ENCODE peak calls at places on chromosomes 13 and 19, in eight cellular contexts. A is dorsolateral prefrontal cortex, D is MCF 10A, E is neural progenitor cell, Y is upper lobe of left lung, P is lower leg skin, C is BJ, H is fibroblast of pulmonary artery. X is an unnamed sample.

GRCh38 chr19:13169769-13170168 is 19.6 kb downstream of the IER2 start:
- DNase-seq in P (no peak), A (no peak), H (no peak), E (no peak), C (no peak), Y (no peak), D (peak; percentile 84), X (no peak)

GRCh38 chr13:94683426-94683825 is 28.9 kb downstream of the SOX21 start:
- DNase-seq in A (no peak), P (no peak), E (no peak), H (no peak), C (no peak), D (no peak), Y (no peak), X (no peak)

GRCh38 chr19:57465680-57466381 is 8.9 kb upstream of the VN1R1 start:
- DNase-seq in Y (no peak), H (peak; percentile 53), C (no peak), A (no peak), P (no peak), D (peak; percentile 45), E (peak; percentile 32), X (no peak)

GRCh38 chr19:42176649-42176989 is 40.9 kb downstream of the DEDD2 start:
- DNase-seq in A (no peak), H (no peak), D (peak; percentile 38), C (no peak), Y (no peak), P (no peak), E (peak; percentile 76), X (no peak)

GRCh38 chr19:6803036-6803404 is 30.5 kb downstream of the VAV1 start:
- DNase-seq in A (no peak), D (no peak), C (no peak), Y (peak; percentile 23), H (no peak), E (no peak), P (no peak), X (peak; percentile 27)

GRCh38 chr13:29369060-29369743 is 226.3 kb downstream of the SLC7A1 start:
- DNase-seq in P (no peak), E (peak; percentile 76), C (no peak), Y (no peak), A (no peak), D (peak; percentile 62), H (peak; percentile 60), X (no peak)

GRCh38 chr13:95002968-95003813 is 290.8 kb upstream of the SOX21 start:
- DNase-seq in E (peak; percentile 23), H (no peak), D (no peak), P (no peak), Y (peak; percentile 49), A (no peak), C (no peak), X (no peak)

GRCh38 chr13:25901460-25902376 is 150.1 kb downstream of the SHISA2 start:
- DNase-seq in C (no peak), P (no peak), H (peak; percentile 90), D (peak; percentile 91), A (no peak), Y (no peak), E (no peak), X (no peak)

GRCh38 chr19:10780368-10780767 is 55.6 kb downstream of the TMED1 start:
- DNase-seq in A (no peak), Y (peak; percentile 78), E (no peak), P (no peak), D (peak; percentile 92), H (peak; percentile 95), C (no peak), X (no peak)

GRCh38 chr19:50663280-50663790 is 14.1 kb downstream of the C19orf81 start:
- DNase-seq in D (no peak), C (no peak), A (no peak), H (no peak), P (no peak), Y (no peak), E (no peak), X (no peak)

GRCh38 chr19:50555447-50556235 is 12.6 kb downstream of the LRRC4B start:
- DNase-seq in A (peak; percentile 70), C (no peak), D (no peak), Y (no peak), H (peak; percentile 11), E (peak; percentile 72), P (no peak), X (no peak)

GRCh38 chr13:33194820-33195692 is 90.5 kb downstream of the STARD13 start:
- DNase-seq in Y (no peak), D (peak; percentile 73), P (no peak), H (peak; percentile 96), E (no peak), A (no peak), C (peak; percentile 78), X (no peak)

GRCh38 chr13:40968416-40969000 is 50.6 kb downstream of the ELF1 start:
- DNase-seq in C (no peak), E (no peak), A (no peak), P (no peak), Y (no peak), H (no peak), D (no peak), X (no peak)

GRCh38 chr13:86085890-86086289 is 286.7 kb upstream of the SLITRK6 start:
- DNase-seq in D (peak; percentile 14), E (no peak), Y (no peak), A (no peak), H (no peak), P (no peak), C (no peak), X (no peak)

GRCh38 chr19:3397266-3398022 is 31.1 kb downstream of the NFIC start:
- DNase-seq in P (no peak), D (no peak), Y (peak; percentile 85), A (peak; percentile 43), E (peak; percentile 30), H (no peak), C (no peak), X (no peak)

GRCh38 chr13:22278336-22278929 is 607.6 kb downstream of the FGF9 start:
- DNase-seq in H (no peak), A (peak; percentile 36), Y (peak; percentile 42), D (no peak), C (no peak), P (no peak), E (peak; percentile 73), X (peak; percentile 41)

GRCh38 chr19:33815410-33816340 is 19.0 kb downstream of the KCTD15 start:
- DNase-seq in Y (no peak), D (peak; percentile 76), H (peak; percentile 44), A (no peak), C (no peak), P (peak; percentile 80), E (no peak), X (peak; percentile 6)

DNA sequence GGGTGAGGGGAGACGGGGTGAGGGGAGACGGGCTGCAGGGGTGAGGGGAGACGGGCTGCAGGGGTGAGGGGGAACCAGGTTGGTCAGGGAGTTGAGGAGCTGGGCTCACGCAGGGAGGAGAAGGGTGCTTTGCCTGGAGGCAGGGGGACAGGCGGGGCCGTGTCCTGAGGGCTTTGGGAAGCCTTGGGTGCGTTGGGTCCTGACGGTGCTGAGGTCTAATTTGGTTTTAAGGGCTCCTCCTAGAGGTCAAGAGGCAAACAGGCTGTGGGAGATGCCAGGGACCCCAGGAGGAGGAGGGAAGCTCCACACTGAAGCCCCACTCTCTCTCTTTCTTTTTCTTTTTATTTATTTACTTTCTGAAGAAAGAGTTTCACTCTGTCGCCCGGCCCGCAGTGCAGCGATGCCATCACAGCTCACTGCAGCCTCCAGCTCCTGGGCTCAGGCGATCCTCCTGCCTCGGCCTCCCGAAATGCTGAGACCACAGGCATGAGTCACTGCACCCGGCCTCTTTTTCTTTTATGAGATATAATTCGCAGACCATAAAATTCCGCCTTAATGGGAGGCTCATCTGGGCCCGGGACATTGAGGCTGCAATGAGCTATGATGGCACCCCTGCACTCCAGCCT is 9.3 kb upstream of the MISP start:
- DNase-seq in C (no peak), P (no peak), D (peak; percentile 24), Y (no peak), A (no peak), E (peak; percentile 70), H (no peak), X (no peak)
- TF ChIP-seq CTCF in C (peak; percentile 20), P (no peak), D (no peak), Y (no peak), A (no peak), E (peak; percentile 47), H (peak; percentile 26), X (no peak)

DNA sequence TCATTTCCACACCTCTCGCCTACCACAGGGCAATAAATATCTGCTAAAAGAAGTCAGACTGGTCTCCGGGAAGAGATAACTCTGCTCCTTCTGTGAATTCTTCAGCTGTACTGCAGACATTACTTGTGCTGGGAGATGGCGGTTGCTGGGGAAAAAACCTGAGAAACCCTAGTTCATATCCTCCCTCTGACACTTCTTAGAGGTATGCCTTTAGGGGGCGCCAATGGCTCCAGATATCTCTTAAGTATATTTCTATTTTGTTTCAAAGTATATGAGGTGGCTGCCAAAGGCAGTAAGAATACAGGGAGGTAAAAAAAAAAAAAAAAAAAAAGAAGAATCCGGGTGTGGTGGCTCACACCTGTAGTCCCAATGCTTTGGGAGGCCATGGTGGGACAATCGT is 175.2 kb downstream of the PAN3 start:
- DNase-seq in Y (no peak), E (peak; percentile 40), A (no peak), D (no peak), C (no peak), H (peak; percentile 77), P (no peak), X (no peak)
- TF ChIP-seq CTCF in Y (peak; percentile 10), E (peak; percentile 41), A (no peak), D (no peak), C (peak; percentile 41), H (peak; percentile 43), P (no peak), X (no peak)

DNA sequence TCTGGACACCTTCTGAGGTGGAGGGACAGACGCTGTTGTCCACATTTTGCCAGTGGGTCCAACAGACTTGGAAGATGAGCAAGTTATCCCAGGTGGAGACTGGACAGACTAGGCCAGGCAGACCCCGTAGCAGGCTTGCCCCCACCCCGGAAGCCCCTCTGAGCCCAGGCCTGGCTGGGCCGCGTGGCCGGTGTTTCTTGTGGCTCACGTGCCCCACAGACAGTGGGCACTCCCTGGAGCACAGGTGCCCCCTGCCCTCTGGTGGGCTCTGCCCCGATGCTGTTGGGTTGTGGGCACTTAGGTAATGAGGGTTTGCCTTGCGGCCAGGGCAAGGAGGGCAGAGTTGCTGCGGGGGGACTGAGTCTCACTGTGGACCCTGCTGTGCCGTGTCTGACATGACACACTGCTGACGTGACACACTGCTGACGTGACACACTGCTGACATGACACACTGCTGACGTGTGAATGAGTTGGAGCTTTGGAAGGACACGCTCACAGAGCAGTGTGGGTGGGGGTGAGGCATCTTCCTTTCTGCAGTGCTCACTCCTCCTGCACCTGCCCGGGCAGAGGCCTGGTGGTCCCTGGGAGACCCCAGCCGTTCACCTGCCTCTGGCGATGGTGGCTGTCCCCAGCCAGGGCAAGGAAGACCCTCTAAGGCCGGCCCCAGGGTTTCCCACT is 25.1 kb downstream of the DOT1L start:
- DNase-seq in P (no peak), C (no peak), E (no peak), Y (no peak), A (no peak), D (no peak), H (no peak), X (no peak)
- TF ChIP-seq CTCF in P (no peak), C (no peak), E (no peak), Y (no peak), A (no peak), D (no peak), H (no peak), X (no peak)

GRCh38 chr13:114234645-114235421 is at the start of gene CDC16:
- DNase-seq in H (peak; percentile 93), C (peak; percentile 22), A (peak; percentile 96), D (peak; percentile 92), E (peak; percentile 91), Y (peak; percentile 90), P (peak; percentile 98), X (peak; percentile 58)
- TF ChIP-seq CTCF in H (no peak), C (no peak), A (peak; percentile 32), D (no peak), E (peak; percentile 45), Y (peak; percentile 13), P (no peak), X (no peak)